ENCODE peak calls at places on chromosomes 13 and 19, in nine cellular contexts. A is CD4-positive, alpha-beta T cell; N is left lung; B is A549; F is CD8-positive, alpha-beta T cell; I is thoracic aorta; J is CD4-positive, alpha-beta memory T cell; X is adrenal gland; C is aorta. U is an unnamed sample.

GRCh38 chr19:55432355-55432959 is 10.6 kb downstream of the SHISA7 start:
- DNase-seq in A (no peak), N (no peak), B (no peak), F (no peak), I (no peak), J (no peak), X (no peak), C (no peak), U (no peak)

GRCh38 chr13:109272595-109273325 is 513.6 kb downstream of the IRS2 start:
- DNase-seq in A (no peak), N (no peak), B (peak; percentile 37), F (no peak), I (no peak), J (no peak), X (no peak), C (no peak), U (no peak)

GRCh38 chr13:65926750-65927171 is 1303.4 kb downstream of the PCDH9 start:
- DNase-seq in A (no peak), N (peak; percentile 32), B (peak; percentile 12), F (no peak), I (no peak), J (no peak), X (no peak), C (peak; percentile 66), U (no peak)

GRCh38 chr13:102830646-102831045 is 15.2 kb upstream of the ERCC5 start:
- DNase-seq in A (no peak), N (no peak), B (no peak), F (no peak), I (no peak), J (no peak), X (peak; percentile 42), C (no peak), U (no peak)

GRCh38 chr19:31364956-31365355 is 15.7 kb upstream of the TSHZ3 start:
- DNase-seq in A (no peak), N (no peak), B (no peak), F (no peak), I (no peak), J (no peak), X (no peak), C (no peak), U (no peak)

GRCh38 chr13:110233181-110233641 is 73.7 kb downstream of the COL4A1 start:
- DNase-seq in A (no peak), N (no peak), B (no peak), F (no peak), I (peak; percentile 48), J (no peak), X (peak; percentile 32), C (peak; percentile 75), U (no peak)

GRCh38 chr19:30512748-30513389 is 140.7 kb downstream of the ZNF536 start:
- DNase-seq in A (no peak), N (no peak), B (no peak), F (no peak), I (no peak), J (no peak), X (no peak), C (no peak), U (no peak)

GRCh38 chr13:78875792-78876580 is 217.0 kb upstream of the OBI1 start:
- DNase-seq in A (no peak), N (no peak), B (no peak), F (no peak), I (no peak), J (no peak), X (no peak), C (no peak), U (no peak)

GRCh38 chr13:29937836-29938235 is 87.4 kb upstream of the UBL3 start:
- DNase-seq in A (peak; percentile 21), N (no peak), B (no peak), F (peak; percentile 43), I (no peak), J (peak; percentile 51), X (no peak), C (no peak), U (peak; percentile 20)

GRCh38 chr13:24997367-24997967 is 98.5 kb upstream of the PABPC3 start:
- DNase-seq in A (no peak), N (no peak), B (peak; percentile 35), F (no peak), I (no peak), J (peak; percentile 32), X (peak; percentile 19), C (no peak), U (no peak)

GRCh38 chr19:29016926-29017760 is 195.8 kb downstream of the UQCRFS1 start:
- DNase-seq in A (no peak), N (no peak), B (no peak), F (no peak), I (no peak), J (no peak), X (no peak), C (no peak), U (no peak)

GRCh38 chr19:11152318-11153062 is 3.1 kb downstream of the SPC24 start:
- DNase-seq in A (no peak), N (no peak), B (peak; percentile 63), F (no peak), I (no peak), J (no peak), X (peak; percentile 91), C (peak; percentile 86), U (no peak)

GRCh38 chr13:43978688-43979087 is 99.0 kb downstream of the LACC1 start:
- DNase-seq in A (no peak), N (no peak), B (no peak), F (no peak), I (no peak), J (no peak), X (no peak), C (no peak), U (no peak)

GRCh38 chr19:30959011-30959410 is 390.2 kb downstream of the TSHZ3 start:
- DNase-seq in A (no peak), N (no peak), B (no peak), F (no peak), I (no peak), J (no peak), X (no peak), C (no peak), U (no peak)

GRCh38 chr19:50639121-50640112 is at the start of gene SYT3:
- DNase-seq in A (no peak), N (no peak), B (peak; percentile 55), F (peak; percentile 40), I (no peak), J (no peak), X (peak; percentile 31), C (peak; percentile 82), U (no peak)

GRCh38 chr19:7874080-7874856 is at the start of gene PRR36:
- DNase-seq in A (no peak), N (no peak), B (peak; percentile 56), F (no peak), I (no peak), J (no peak), X (no peak), C (no peak), U (no peak)

DNA sequence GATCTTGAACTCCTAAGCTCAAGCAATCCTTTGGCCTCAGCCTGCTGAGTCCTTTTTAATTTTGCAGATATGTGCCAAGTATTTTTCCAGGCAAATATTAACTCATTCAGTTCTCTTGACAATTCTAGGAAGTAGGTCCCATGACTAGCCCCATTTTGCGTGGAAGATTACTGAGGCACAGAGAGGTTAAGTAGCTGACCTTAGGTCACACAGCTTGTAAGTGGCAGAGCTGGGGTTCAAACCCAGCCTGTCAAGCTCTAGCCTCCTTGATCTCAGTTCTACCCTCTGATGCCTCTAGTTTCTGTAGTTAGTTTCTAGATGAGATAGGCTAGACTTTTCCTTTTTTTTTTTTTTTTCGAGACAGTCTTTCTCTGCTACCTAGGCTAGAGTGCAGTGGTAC is 18.1 kb downstream of the CYP4F22 start:
- DNase-seq in A (no peak), N (no peak), B (no peak), F (no peak), I (no peak), J (no peak), X (no peak), C (no peak), U (no peak)
- H3K9me3 ChIP-seq in A (no peaks in the 10 kb centered on the region), N (no peaks in the 10 kb centered on the region), B (peaks cover 3% of the 10 kb centered on the region), F (no peaks in the 10 kb centered on the region), I (no peaks in the 10 kb centered on the region), J (no peaks in the 10 kb centered on the region), X (no peaks in the 10 kb centered on the region), C (no peaks in the 10 kb centered on the region), U (no peaks in the 10 kb centered on the region)

GRCh38 chr13:93023929-93024328 is 202.7 kb upstream of the GPC6 start:
- DNase-seq in A (no peak), N (no peak), B (no peak), F (no peak), I (no peak), J (no peak), X (no peak), C (no peak), U (no peak)
- H3K9me3 ChIP-seq in A (no peaks in the 10 kb centered on the region), N (no peaks in the 10 kb centered on the region), B (peaks cover 6% of the 10 kb centered on the region), F (no peaks in the 10 kb centered on the region), I (no peaks in the 10 kb centered on the region), J (no peaks in the 10 kb centered on the region), X (no peaks in the 10 kb centered on the region), C (no peaks in the 10 kb centered on the region), U (no peaks in the 10 kb centered on the region)

DNA sequence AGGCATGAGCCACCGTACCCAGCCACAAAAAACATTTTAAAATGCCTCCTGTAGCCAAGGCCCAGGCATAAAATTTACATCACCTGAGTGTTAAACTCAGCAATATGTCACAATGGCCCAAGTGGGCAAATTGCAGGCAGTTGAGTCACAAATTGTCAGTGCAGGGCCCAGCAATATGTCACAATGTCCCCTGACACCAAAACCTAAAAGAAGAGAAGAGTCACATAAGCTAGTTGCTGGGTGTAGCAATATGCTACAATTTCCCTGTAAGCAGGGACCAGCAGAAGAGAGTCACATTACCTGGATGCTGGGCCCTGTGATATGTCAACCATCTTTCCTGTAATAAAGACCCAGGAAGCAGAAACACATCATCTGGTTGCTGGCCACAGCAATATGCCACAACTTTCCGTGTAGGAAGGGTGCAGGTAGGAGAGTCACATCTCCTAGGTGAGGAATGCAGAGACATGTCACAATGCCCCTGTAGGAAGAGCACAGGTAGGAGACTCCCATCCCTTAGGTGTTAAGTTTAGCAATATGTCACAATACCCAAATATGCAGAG is 136.0 kb upstream of the ZNF91 start:
- DNase-seq in A (no peak), N (no peak), B (no peak), F (no peak), I (no peak), J (no peak), X (no peak), C (no peak), U (no peak)
- H3K9me3 ChIP-seq in A (peaks cover 11% of the 10 kb centered on the region), N (no peaks in the 10 kb centered on the region), B (peaks cover 11% of the 10 kb centered on the region), F (no peaks in the 10 kb centered on the region), I (no peaks in the 10 kb centered on the region), J (no peaks in the 10 kb centered on the region), X (no peaks in the 10 kb centered on the region), C (no peaks in the 10 kb centered on the region), U (no peaks in the 10 kb centered on the region)

GRCh38 chr19:22807061-22807835 is 23.3 kb upstream of the ZNF99 start:
- DNase-seq in A (no peak), N (no peak), B (no peak), F (no peak), I (no peak), J (no peak), X (no peak), C (no peak), U (no peak)
- H3K9me3 ChIP-seq in A (peaks cover under 1% of the 10 kb centered on the region), N (no peaks in the 10 kb centered on the region), B (peaks cover 32% of the 10 kb centered on the region), F (no peaks in the 10 kb centered on the region), I (no peaks in the 10 kb centered on the region), J (no peaks in the 10 kb centered on the region), X (no peaks in the 10 kb centered on the region), C (peaks cover 1% of the 10 kb centered on the region), U (peaks cover 3% of the 10 kb centered on the region)

GRCh38 chr19:44109458-44109857 is 3.7 kb upstream of the ZNF225 start:
- DNase-seq in A (no peak), N (no peak), B (no peak), F (no peak), I (no peak), J (no peak), X (no peak), C (no peak), U (no peak)
- H3K9me3 ChIP-seq in A (peaks cover 68% of the 10 kb centered on the region), N (peaks cover 4% of the 10 kb centered on the region), B (peaks cover 75% of the 10 kb centered on the region), F (peaks cover 38% of the 10 kb centered on the region), I (peaks cover 70% of the 10 kb centered on the region), J (no peaks in the 10 kb centered on the region), X (peaks cover 42% of the 10 kb centered on the region), C (peaks cover 19% of the 10 kb centered on the region), U (peaks cover 18% of the 10 kb centered on the region)

U was measured in T-helper 17 cell.